ENCODE peak calls at places on chromosome 7, in six cellular contexts. One of them, this sample, is unnamed.

GRCh38 chr7:7242899-7243298 is 60.6 kb downstream of the C1GALT1 start:
- DNase-seq in H1: no peak
- DNase-seq in stomach: no peak
- DNase-seq in HCT116: no peak
- DNase-seq in spleen: no peak
- DNase-seq in breast epithelium: no peak
- DNase-seq in this sample: no peak

GRCh38 chr7:131425992-131426391 is 98.3 kb downstream of the MKLN1 start:
- DNase-seq in H1: no peak
- DNase-seq in stomach: no peak
- DNase-seq in HCT116: no peak
- DNase-seq in spleen: no peak
- DNase-seq in breast epithelium: no peak
- DNase-seq in this sample: no peak

GRCh38 chr7:130956417-130957139 is 222.6 kb upstream of the KLF14 start:
- DNase-seq in H1: no peak
- DNase-seq in stomach: no peak
- DNase-seq in HCT116: no peak
- DNase-seq in spleen: no peak
- DNase-seq in breast epithelium: no peak
- DNase-seq in this sample: no peak

GRCh38 chr7:1758417-1758858 is 88.4 kb downstream of the ELFN1 start:
- DNase-seq in H1: no peak
- DNase-seq in stomach: no peak
- DNase-seq in HCT116: peak; percentile 56
- DNase-seq in spleen: peak; percentile 72
- DNase-seq in breast epithelium: no peak
- DNase-seq in this sample: peak; percentile 30

GRCh38 chr7:122182081-122182480 is 38.0 kb upstream of the AASS start:
- DNase-seq in H1: no peak
- DNase-seq in stomach: no peak
- DNase-seq in HCT116: no peak
- DNase-seq in spleen: no peak
- DNase-seq in breast epithelium: no peak
- DNase-seq in this sample: no peak

GRCh38 chr7:128135275-128136214 is 104.3 kb upstream of the LRRC4 start:
- DNase-seq in H1: peak; percentile 85
- DNase-seq in stomach: peak; percentile 59
- DNase-seq in HCT116: peak; percentile 40
- DNase-seq in spleen: peak; percentile 91
- DNase-seq in breast epithelium: no peak
- DNase-seq in this sample: peak; percentile 13

GRCh38 chr7:16933296-16934248 is 51.8 kb upstream of the AGR3 start:
- DNase-seq in H1: no peak
- DNase-seq in stomach: no peak
- DNase-seq in HCT116: no peak
- DNase-seq in spleen: no peak
- DNase-seq in breast epithelium: no peak
- DNase-seq in this sample: no peak

GRCh38 chr7:5231811-5232484 is 41.9 kb downstream of the WIPI2 start:
- DNase-seq in H1: no peak
- DNase-seq in stomach: no peak
- DNase-seq in HCT116: no peak
- DNase-seq in spleen: peak; percentile 83
- DNase-seq in breast epithelium: no peak
- DNase-seq in this sample: no peak

GRCh38 chr7:151696738-151697514 is 177.2 kb upstream of the RHEB start:
- DNase-seq in H1: no peak
- DNase-seq in stomach: peak; percentile 53
- DNase-seq in HCT116: no peak
- DNase-seq in spleen: no peak
- DNase-seq in breast epithelium: no peak
- DNase-seq in this sample: peak; percentile 35

GRCh38 chr7:98879198-98879988 is 1.1 kb downstream of the TRRAP start:
- DNase-seq in H1: peak; percentile 50
- DNase-seq in stomach: no peak
- DNase-seq in HCT116: peak; percentile 27
- DNase-seq in spleen: peak; percentile 85
- DNase-seq in breast epithelium: no peak
- DNase-seq in this sample: peak; percentile 16

GRCh38 chr7:98357751-98358161 is 43.1 kb downstream of the BAIAP2L1 start:
- DNase-seq in H1: no peak
- DNase-seq in stomach: no peak
- DNase-seq in HCT116: no peak
- DNase-seq in spleen: peak; percentile 40
- DNase-seq in breast epithelium: no peak
- DNase-seq in this sample: no peak

GRCh38 chr7:30805931-30806330 is 34.7 kb downstream of the MINDY4 start:
- DNase-seq in H1: no peak
- DNase-seq in stomach: no peak
- DNase-seq in HCT116: no peak
- DNase-seq in spleen: no peak
- DNase-seq in breast epithelium: no peak
- DNase-seq in this sample: no peak

GRCh38 chr7:5514440-5515035 is 90.9 kb upstream of the TNRC18 start:
- DNase-seq in H1: no peak
- DNase-seq in stomach: no peak
- DNase-seq in HCT116: no peak
- DNase-seq in spleen: no peak
- DNase-seq in breast epithelium: peak; percentile 50
- DNase-seq in this sample: no peak

GRCh38 chr7:94509879-94510581 is 421 bp downstream of the CASD1 start:
- DNase-seq in H1: peak; percentile 82
- DNase-seq in stomach: peak; percentile 72
- DNase-seq in HCT116: no peak
- DNase-seq in spleen: peak; percentile 94
- DNase-seq in breast epithelium: peak; percentile 45
- DNase-seq in this sample: peak; percentile 68

GRCh38 chr7:87858427-87859100 is 17.6 kb downstream of the SLC25A40 start:
- DNase-seq in H1: no peak
- DNase-seq in stomach: no peak
- DNase-seq in HCT116: no peak
- DNase-seq in spleen: no peak
- DNase-seq in breast epithelium: no peak
- DNase-seq in this sample: no peak

GRCh38 chr7:64849924-64850499 is 53.1 kb upstream of the ZNF273 start:
- DNase-seq in H1: no peak
- DNase-seq in stomach: no peak
- DNase-seq in HCT116: no peak
- DNase-seq in spleen: no peak
- DNase-seq in breast epithelium: no peak
- DNase-seq in this sample: no peak

GRCh38 chr7:91940171-91940570 is 491 bp upstream of the AKAP9 start:
- DNase-seq in H1: peak; percentile 49
- DNase-seq in stomach: no peak
- DNase-seq in HCT116: no peak
- DNase-seq in spleen: no peak
- DNase-seq in breast epithelium: no peak
- DNase-seq in this sample: peak; percentile 11

GRCh38 chr7:94391716-94392390 is 2.8 kb upstream of the COL1A2 start:
- DNase-seq in H1: no peak
- DNase-seq in stomach: no peak
- DNase-seq in HCT116: no peak
- DNase-seq in spleen: no peak
- DNase-seq in breast epithelium: no peak
- DNase-seq in this sample: no peak

GRCh38 chr7:151310578-151310977 is 31.0 kb upstream of the NUB1 start:
- DNase-seq in H1: no peak
- DNase-seq in stomach: no peak
- DNase-seq in HCT116: no peak
- DNase-seq in spleen: no peak
- DNase-seq in breast epithelium: no peak
- DNase-seq in this sample: no peak

GRCh38 chr7:152145853-152146466 is 120.5 kb downstream of the GALNT11 start:
- DNase-seq in H1: no peak
- DNase-seq in stomach: no peak
- DNase-seq in HCT116: peak; percentile 22
- DNase-seq in spleen: no peak
- DNase-seq in breast epithelium: no peak
- DNase-seq in this sample: peak; percentile 38

GRCh38 chr7:155296788-155297516 is 726 bp upstream of the INSIG1 start:
- DNase-seq in H1: peak; percentile 70
- DNase-seq in stomach: peak; percentile 58
- DNase-seq in HCT116: no peak
- DNase-seq in spleen: peak; percentile 94
- DNase-seq in breast epithelium: peak; percentile 40
- DNase-seq in this sample: peak; percentile 34

GRCh38 chr7:143042159-143042820 is 9.9 kb upstream of the OR6V1 start:
- DNase-seq in H1: no peak
- DNase-seq in stomach: no peak
- DNase-seq in HCT116: no peak
- DNase-seq in spleen: no peak
- DNase-seq in breast epithelium: no peak
- DNase-seq in this sample: no peak

GRCh38 chr7:74674166-74674565 is 16.6 kb downstream of the GTF2I start:
- DNase-seq in H1: no peak
- DNase-seq in stomach: no peak
- DNase-seq in HCT116: no peak
- DNase-seq in spleen: no peak
- DNase-seq in breast epithelium: no peak
- DNase-seq in this sample: no peak

GRCh38 chr7:101114492-101114891 is 12.4 kb upstream of the SERPINE1 start:
- DNase-seq in H1: no peak
- DNase-seq in stomach: no peak
- DNase-seq in HCT116: no peak
- DNase-seq in spleen: no peak
- DNase-seq in breast epithelium: no peak
- DNase-seq in this sample: no peak

GRCh38 chr7:101111261-101111660 is 15.6 kb upstream of the SERPINE1 start:
- DNase-seq in H1: no peak
- DNase-seq in stomach: no peak
- DNase-seq in HCT116: no peak
- DNase-seq in spleen: no peak
- DNase-seq in breast epithelium: no peak
- DNase-seq in this sample: no peak

GRCh38 chr7:101112233-101112632 is 14.7 kb upstream of the SERPINE1 start:
- DNase-seq in H1: no peak
- DNase-seq in stomach: no peak
- DNase-seq in HCT116: no peak
- DNase-seq in spleen: no peak
- DNase-seq in breast epithelium: no peak
- DNase-seq in this sample: no peak

GRCh38 chr7:101115215-101115614 is 11.7 kb upstream of the SERPINE1 start:
- DNase-seq in H1: no peak
- DNase-seq in stomach: no peak
- DNase-seq in HCT116: no peak
- DNase-seq in spleen: no peak
- DNase-seq in breast epithelium: no peak
- DNase-seq in this sample: no peak

GRCh38 chr7:101113860-101114259 is 13.0 kb upstream of the SERPINE1 start:
- DNase-seq in H1: no peak
- DNase-seq in stomach: no peak
- DNase-seq in HCT116: no peak
- DNase-seq in spleen: no peak
- DNase-seq in breast epithelium: no peak
- DNase-seq in this sample: no peak
- H3K27ac ChIP-seq in H1: no peak overlapping the region
- H3K27ac ChIP-seq in stomach: no peak overlapping the region
- H3K27ac ChIP-seq in HCT116: no peak overlapping the region
- H3K27ac ChIP-seq in spleen: no peak overlapping the region
- H3K27ac ChIP-seq in breast epithelium: no peak overlapping the region
- H3K27ac ChIP-seq in this sample: no peak overlapping the region

GRCh38 chr7:158270106-158270775 is 317.4 kb downstream of the PTPRN2 start:
- DNase-seq in H1: no peak
- DNase-seq in stomach: no peak
- DNase-seq in HCT116: no peak
- DNase-seq in spleen: peak; percentile 64
- DNase-seq in breast epithelium: no peak
- DNase-seq in this sample: no peak

GRCh38 chr7:158267737-158268435 is 319.7 kb downstream of the PTPRN2 start:
- DNase-seq in H1: no peak
- DNase-seq in stomach: no peak
- DNase-seq in HCT116: no peak
- DNase-seq in spleen: peak; percentile 27
- DNase-seq in breast epithelium: no peak
- DNase-seq in this sample: no peak

GRCh38 chr7:158266817-158267736 is 320.5 kb downstream of the PTPRN2 start:
- DNase-seq in H1: no peak
- DNase-seq in stomach: peak; percentile 31
- DNase-seq in HCT116: no peak
- DNase-seq in spleen: peak; percentile 62
- DNase-seq in breast epithelium: no peak
- DNase-seq in this sample: peak; percentile 51

GRCh38 chr7:158270856-158271413 is 316.7 kb downstream of the PTPRN2 start:
- DNase-seq in H1: no peak
- DNase-seq in stomach: no peak
- DNase-seq in HCT116: no peak
- DNase-seq in spleen: peak; percentile 62
- DNase-seq in breast epithelium: no peak
- DNase-seq in this sample: no peak

GRCh38 chr7:158268851-158269535 is 318.6 kb downstream of the PTPRN2 start:
- DNase-seq in H1: no peak
- DNase-seq in stomach: no peak
- DNase-seq in HCT116: no peak
- DNase-seq in spleen: peak; percentile 66
- DNase-seq in breast epithelium: no peak
- DNase-seq in this sample: no peak
- TF ChIP-seq POLR2AphosphoS5 in H1: no peak
- TF ChIP-seq POLR2AphosphoS5 in stomach: no peak
- TF ChIP-seq POLR2AphosphoS5 in HCT116: no peak
- TF ChIP-seq POLR2AphosphoS5 in spleen: no peak
- TF ChIP-seq POLR2AphosphoS5 in breast epithelium: no peak
- TF ChIP-seq POLR2AphosphoS5 in this sample: no peak

DNA sequence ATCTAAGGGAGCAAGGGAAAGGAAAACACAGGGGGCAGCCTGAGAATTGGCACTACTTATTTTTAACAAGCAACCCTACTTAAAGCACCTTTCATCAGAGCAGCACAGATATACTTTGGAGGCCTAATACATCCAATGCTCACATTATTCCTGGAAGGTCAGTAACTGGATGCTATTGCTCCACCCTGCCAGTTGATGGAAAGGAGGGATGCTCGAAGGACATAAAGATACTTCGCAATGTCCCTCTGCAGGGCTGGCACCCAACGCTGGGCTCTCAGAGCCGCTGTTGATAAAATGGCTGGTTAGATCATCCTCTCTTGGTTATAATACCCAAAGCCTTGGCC is 307.9 kb upstream of the AOAH start:
- DNase-seq in H1: no peak
- DNase-seq in stomach: no peak
- DNase-seq in HCT116: no peak
- DNase-seq in spleen: no peak
- DNase-seq in breast epithelium: no peak
- DNase-seq in this sample: peak; percentile 6
- H3K27ac ChIP-seq in H1: no peak overlapping the region
- H3K27ac ChIP-seq in stomach: peak overlapping the region; percentile 68
- H3K27ac ChIP-seq in HCT116: peak overlapping the region; percentile 90
- H3K27ac ChIP-seq in spleen: peak overlapping the region; percentile 47
- H3K27ac ChIP-seq in breast epithelium: peak overlapping the region; percentile 88
- H3K27ac ChIP-seq in this sample: peak overlapping the region; percentile 65

DNA sequence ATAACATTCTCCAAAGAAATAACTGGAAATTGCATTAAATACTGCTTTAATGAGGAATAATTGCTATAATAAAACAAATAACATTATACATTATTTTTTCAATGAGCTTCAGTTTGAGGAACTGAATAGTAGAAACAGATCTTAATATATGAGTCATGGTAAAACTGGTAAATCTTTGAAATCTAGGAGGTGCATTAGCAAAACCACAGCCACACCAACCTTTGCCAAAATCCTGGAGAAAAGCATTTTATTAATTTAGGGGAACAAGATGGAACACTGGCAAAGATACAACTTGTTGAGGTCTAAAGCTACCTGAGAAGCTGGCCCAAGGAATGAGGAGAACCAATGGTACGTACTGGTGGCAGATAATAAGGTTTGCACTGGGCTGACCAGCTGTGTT is 5.4 kb upstream of the ASL start:
- DNase-seq in H1: no peak
- DNase-seq in stomach: no peak
- DNase-seq in HCT116: no peak
- DNase-seq in spleen: no peak
- DNase-seq in breast epithelium: no peak
- DNase-seq in this sample: no peak
- TF ChIP-seq POLR2AphosphoS5 in H1: no peak
- TF ChIP-seq POLR2AphosphoS5 in stomach: no peak
- TF ChIP-seq POLR2AphosphoS5 in HCT116: no peak
- TF ChIP-seq POLR2AphosphoS5 in spleen: no peak
- TF ChIP-seq POLR2AphosphoS5 in breast epithelium: no peak
- TF ChIP-seq POLR2AphosphoS5 in this sample: no peak

This sample was measured in prostate gland.